ENCODE peak calls at places on chromosomes 4 and X, in ten cellular contexts. T is astrocyte of the spinal cord; F is Peyer's patch; A is Caco-2; J is amygdala; H is stimulated activated CD8-positive, alpha-beta memory T cell treated with anti-CD3 and anti-CD28 coated beads, Interleukin-4, amount 100 ng/mL, for 1 hour; C is T-cell; E is activated T-cell treated with anti-CD3 and anti-CD28 coated beads for 48 hours; I is activated CD4-positive, alpha-beta T cell treated with anti-CD3 and anti-CD28 coated beads, Interleukin-2, amount 50 U/mL, for 24 hours; Z is MCF 10A. G is an unnamed sample.
A peak's percentile ranks its signal among the peaks of the same experiment; 100 is the strongest.

GRCh38 chr4:138696771-138697170 is 318.8 kb upstream of the NOCT start:
- DNase-seq in T (no peak), A (no peak), H (no peak), J (no peak), E (no peak), I (no peak), Z (no peak), C (no peak), F (no peak), G (no peak)

GRCh38 chr4:81482344-81482743 is 10.6 kb upstream of the RASGEF1B start:
- DNase-seq in C (no peak), E (no peak), J (no peak), I (no peak), F (no peak), H (no peak), Z (no peak), A (no peak), T (no peak), G (no peak)

GRCh38 chr4:145339075-145339725 is 142.5 kb upstream of the SMAD1 start:
- DNase-seq in J (no peak), A (no peak), C (no peak), F (no peak), E (no peak), H (no peak), I (no peak), T (no peak), Z (no peak), G (peak; percentile 39)

GRCh38 chr4:185573651-185574199 is 38.4 kb upstream of the PDLIM3 start:
- DNase-seq in J (no peak), Z (peak; percentile 93), F (no peak), H (no peak), T (peak; percentile 83), I (no peak), E (no peak), A (no peak), C (no peak), G (peak; percentile 93)

GRCh38 chrX:65300104-65300809 is 234.3 kb downstream of the LAS1L start:
- DNase-seq in C (no peak), E (no peak), H (no peak), T (no peak), I (no peak), Z (no peak), F (no peak), A (peak; percentile 2), J (no peak), G (peak; percentile 0)

GRCh38 chr4:26717332-26717731 is 133.4 kb downstream of the TBC1D19 start:
- DNase-seq in T (peak; percentile 56), J (no peak), A (no peak), H (no peak), Z (peak; percentile 73), C (no peak), I (no peak), E (no peak), F (no peak), G (no peak)

GRCh38 chr4:123412700-123413512 is 16.3 kb downstream of the SPRY1 start:
- DNase-seq in I (no peak), F (no peak), A (no peak), H (no peak), C (no peak), T (no peak), Z (no peak), E (no peak), J (no peak), G (no peak)

GRCh38 chrX:147183161-147183560 is 368.6 kb upstream of the CXorf51A start:
- DNase-seq in H (no peak), J (no peak), Z (no peak), C (no peak), A (no peak), I (no peak), E (no peak), T (no peak), F (no peak), G (no peak)

GRCh38 chr4:21113496-21114213 is 413.4 kb downstream of the PACRGL start:
- DNase-seq in A (no peak), J (no peak), E (no peak), T (peak; percentile 68), I (no peak), H (no peak), F (no peak), C (no peak), Z (peak; percentile 63), G (no peak)

GRCh38 chr4:74189331-74190043 is 31.6 kb downstream of the MTHFD2L start:
- DNase-seq in T (peak; percentile 56), H (no peak), I (no peak), C (peak; percentile 11), J (no peak), E (no peak), Z (peak; percentile 71), A (peak; percentile 45), F (no peak), G (peak; percentile 83)

GRCh38 chrX:30888526-30889146 is 418 bp downstream of the TAB3 start:
- DNase-seq in F (no peak), H (no peak), I (no peak), Z (peak; percentile 18), E (no peak), A (peak; percentile 13), J (no peak), T (no peak), C (no peak), G (peak; percentile 53)

GRCh38 chr4:168740686-168741085 is 243.8 kb downstream of the PALLD start:
- DNase-seq in C (no peak), E (no peak), A (no peak), I (no peak), F (no peak), J (no peak), T (no peak), H (no peak), Z (no peak), G (no peak)

GRCh38 chrX:137166591-137166990 is 132.8 kb upstream of the GPR101 start:
- DNase-seq in I (no peak), J (no peak), H (no peak), F (no peak), C (no peak), T (no peak), Z (peak; percentile 38), E (no peak), A (peak; percentile 10), G (peak; percentile 58)

GRCh38 chr4:100060765-100061416 is 110.8 kb upstream of the H2AZ1 start:
- DNase-seq in Z (no peak), H (no peak), T (no peak), I (no peak), J (no peak), C (no peak), E (no peak), F (no peak), A (no peak), G (no peak)

GRCh38 chr4:83605216-83605615 is 69.3 kb downstream of the GPAT3 start:
- DNase-seq in C (no peak), A (no peak), J (no peak), T (no peak), Z (no peak), E (no peak), H (no peak), I (no peak), F (no peak), G (no peak)

GRCh38 chr4:52076731-52077130 is 25.6 kb downstream of the SPATA18 start:
- DNase-seq in J (peak; percentile 5), Z (no peak), I (no peak), C (no peak), E (no peak), F (no peak), H (no peak), A (no peak), T (no peak), G (no peak)

GRCh38 chr4:26320453-26321325 is at the start of gene RBPJ:
- DNase-seq in Z (peak; percentile 97), F (peak; percentile 93), H (peak; percentile 66), T (peak; percentile 99), I (peak; percentile 69), J (peak; percentile 78), E (peak; percentile 76), C (peak; percentile 84), A (peak; percentile 91), G (peak; percentile 99)

GRCh38 chr4:47383829-47384427 is 79.6 kb downstream of the COMMD8 start:
- DNase-seq in T (peak; percentile 55), H (no peak), A (peak; percentile 5), E (no peak), Z (peak; percentile 45), F (no peak), C (no peak), I (no peak), J (no peak), G (peak; percentile 77)

GRCh38 chr4:159010100-159010499 is 92.8 kb upstream of the RAPGEF2 start:
- DNase-seq in Z (no peak), C (no peak), A (no peak), J (no peak), I (no peak), T (no peak), E (no peak), H (no peak), F (no peak), G (no peak)

GRCh38 chr4:147813107-147813773 is 81.4 kb downstream of the ARHGAP10 start:
- DNase-seq in I (no peak), F (no peak), A (no peak), H (no peak), J (no peak), T (no peak), C (no peak), E (no peak), Z (no peak), G (no peak)